ENCODE peak calls at places on chromosome 21, in seven cellular contexts. U is cardiac muscle cell; J is WERI-Rb-1; Q is glutamatergic neuron; I is CD4-positive, alpha-beta T cell; T is fibroblast of lung; D is right lobe of liver. K is an unnamed sample.

GRCh38 chr21:33816148-33816547 is 99.5 kb downstream of the ATP5PO start:
- DNase-seq in J (no peak), I (no peak), T (no peak), D (no peak), U (no peak), Q (no peak), K (no peak)

GRCh38 chr21:25579402-25580016 is 27.8 kb downstream of the MRPL39 start:
- DNase-seq in I (no peak), T (no peak), D (no peak), J (no peak), Q (no peak), U (no peak), K (no peak)

GRCh38 chr21:27734146-27734545 is 767.3 kb upstream of the ADAMTS5 start:
- DNase-seq in J (no peak), I (no peak), T (peak; percentile 64), Q (no peak), U (no peak), D (no peak), K (no peak)

GRCh38 chr21:32382108-32382601 is 10.7 kb downstream of the URB1 start:
- DNase-seq in J (no peak), Q (no peak), D (no peak), I (no peak), U (no peak), T (peak; percentile 92), K (no peak)

GRCh38 chr21:39852726-39853510 is 14.3 kb upstream of the PCP4 start:
- DNase-seq in U (no peak), J (no peak), D (no peak), I (no peak), T (no peak), Q (no peak), K (no peak)

GRCh38 chr21:32112194-32112593 is 166.7 kb downstream of the MIS18A start:
- DNase-seq in D (no peak), Q (no peak), J (no peak), I (no peak), T (no peak), U (no peak), K (no peak)

GRCh38 chr21:31283025-31283424 is 61.0 kb downstream of the TIAM1 start:
- DNase-seq in U (no peak), T (no peak), Q (no peak), D (no peak), I (no peak), J (no peak), K (no peak)

GRCh38 chr21:17658931-17659330 is 46.2 kb upstream of the BTG3 start:
- DNase-seq in Q (no peak), D (no peak), I (no peak), U (no peak), T (no peak), J (no peak), K (no peak)

GRCh38 chr21:40507978-40508377 is 339.0 kb downstream of the DSCAM start:
- DNase-seq in T (peak; percentile 82), D (no peak), Q (no peak), J (no peak), I (no peak), U (no peak), K (no peak)

GRCh38 chr21:29240136-29240535 is 58.6 kb upstream of the BACH1 start:
- DNase-seq in U (no peak), J (no peak), Q (no peak), I (no peak), T (no peak), D (no peak), K (no peak)

GRCh38 chr21:32336711-32337110 is 38.1 kb downstream of the MRAP start:
- DNase-seq in Q (no peak), T (peak; percentile 61), D (no peak), U (no peak), I (no peak), J (no peak), K (no peak)

GRCh38 chr21:42974832-42975820 is 764 bp downstream of the PKNOX1 start:
- DNase-seq in J (peak; percentile 82), D (peak; percentile 86), T (peak; percentile 66), I (peak; percentile 47), Q (peak; percentile 69), U (peak; percentile 88), K (peak; percentile 49)

GRCh38 chr21:42973309-42973990 is 912 bp upstream of the PKNOX1 start:
- DNase-seq in T (no peak), D (peak; percentile 57), J (no peak), Q (no peak), I (no peak), U (no peak), K (no peak)

GRCh38 chr21:42975886-42976608 is 1.7 kb downstream of the PKNOX1 start:
- DNase-seq in I (no peak), U (no peak), J (no peak), Q (no peak), D (no peak), T (no peak), K (no peak)

GRCh38 chr21:42971897-42972275 is 2.5 kb upstream of the PKNOX1 start:
- DNase-seq in Q (no peak), J (no peak), U (no peak), T (no peak), I (no peak), D (no peak), K (no peak)

GRCh38 chr21:42973991-42974831 is at the start of gene PKNOX1:
- DNase-seq in J (peak; percentile 100), U (peak; percentile 100), T (peak; percentile 97), D (peak; percentile 100), I (peak; percentile 99), Q (peak; percentile 99), K (peak; percentile 100)
- TF ChIP-seq CTCF in J (no peak), U (no peak), T (no peak), D (no peak), I (peak; percentile 27), Q (no peak), K (no peak)

GRCh38 chr21:44752701-44753235 is 41.4 kb upstream of the TSPEAR start:
- DNase-seq in J (no peak), T (no peak), D (no peak), U (no peak), I (no peak), Q (no peak), K (no peak)
- TF ChIP-seq CTCF in J (peak; percentile 5), T (no peak), D (no peak), U (no peak), I (no peak), Q (no peak), K (no peak)

GRCh38 chr21:43827015-43827611 is 37.7 kb downstream of the RRP1 start:
- DNase-seq in I (no peak), T (peak; percentile 58), D (peak; percentile 45), U (no peak), Q (no peak), J (no peak), K (no peak)

GRCh38 chr21:43832648-43833047 is 32.4 kb upstream of the AGPAT3 start:
- DNase-seq in Q (no peak), U (no peak), J (no peak), T (no peak), I (no peak), D (no peak), K (no peak)

GRCh38 chr21:43832158-43832550 is 32.9 kb upstream of the AGPAT3 start:
- DNase-seq in J (no peak), T (no peak), Q (no peak), I (no peak), D (peak; percentile 32), U (no peak), K (no peak)

GRCh38 chr21:43829161-43829560 is 35.9 kb upstream of the AGPAT3 start:
- DNase-seq in T (no peak), U (no peak), D (no peak), J (no peak), I (no peak), Q (no peak), K (no peak)

DNA sequence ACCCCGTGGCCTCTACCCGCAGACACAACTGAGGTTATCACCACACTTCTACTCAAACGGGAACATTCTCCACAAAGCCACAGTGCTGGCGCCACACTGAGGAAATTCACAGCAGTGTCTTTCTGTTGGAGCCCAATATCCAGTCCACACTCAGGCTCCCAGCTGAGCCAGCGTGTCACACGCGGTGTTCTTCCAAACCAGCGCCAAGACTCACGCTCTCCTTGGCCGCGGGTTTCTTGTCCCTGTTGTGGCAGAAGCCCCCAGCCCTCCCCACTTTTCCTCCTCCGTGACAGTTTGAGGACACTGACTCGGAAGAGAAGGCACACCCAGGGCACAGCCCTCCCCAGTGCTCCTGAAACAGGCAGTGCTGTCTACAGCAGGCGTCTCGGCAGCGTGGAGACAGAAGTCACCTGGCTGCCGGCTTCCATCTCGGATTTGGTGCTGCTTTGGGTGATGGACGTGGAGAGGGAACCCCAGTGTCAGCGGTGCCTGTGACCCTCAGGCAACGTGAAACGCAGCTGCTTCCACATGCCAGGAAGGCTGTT is 35.4 kb upstream of the AGPAT3 start:
- DNase-seq in Q (no peak), U (no peak), T (no peak), J (no peak), I (no peak), D (peak; percentile 44), K (no peak)
- TF ChIP-seq CTCF in Q (no peak), U (no peak), T (peak; percentile 4), J (peak; percentile 44), I (no peak), D (no peak), K (peak; percentile 18)

GRCh38 chr21:34946385-34947121 is 102.5 kb downstream of the RUNX1 start:
- DNase-seq in J (no peak), I (no peak), U (no peak), Q (no peak), D (no peak), T (no peak), K (no peak)
- TF ChIP-seq CTCF in J (no peak), I (no peak), U (no peak), Q (no peak), D (no peak), T (no peak), K (no peak)

DNA sequence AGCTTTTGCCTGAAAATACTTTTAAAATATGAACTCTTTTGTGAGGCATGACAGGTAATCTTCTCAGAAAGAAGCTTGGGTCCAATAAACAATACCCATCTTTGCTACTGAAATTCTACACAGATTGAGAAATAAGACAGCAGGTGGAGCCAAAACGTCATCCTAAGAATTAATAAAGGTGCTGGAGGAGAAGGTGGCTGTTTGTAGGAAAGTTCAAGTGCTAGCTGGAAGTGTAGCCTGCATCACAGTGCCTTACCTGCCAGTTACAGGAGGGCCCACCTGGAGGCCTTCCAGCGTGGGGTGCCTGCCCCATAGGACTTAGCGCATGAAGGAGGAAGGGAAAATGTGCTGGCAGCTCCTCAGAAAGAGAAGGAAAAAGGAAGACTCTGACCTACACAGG is 93.7 kb downstream of the TTC3 start:
- DNase-seq in U (peak; percentile 12), I (no peak), T (no peak), Q (no peak), D (no peak), J (no peak), K (no peak)
- TF ChIP-seq CTCF in U (no peak), I (no peak), T (no peak), Q (no peak), D (peak; percentile 20), J (no peak), K (no peak)

DNA sequence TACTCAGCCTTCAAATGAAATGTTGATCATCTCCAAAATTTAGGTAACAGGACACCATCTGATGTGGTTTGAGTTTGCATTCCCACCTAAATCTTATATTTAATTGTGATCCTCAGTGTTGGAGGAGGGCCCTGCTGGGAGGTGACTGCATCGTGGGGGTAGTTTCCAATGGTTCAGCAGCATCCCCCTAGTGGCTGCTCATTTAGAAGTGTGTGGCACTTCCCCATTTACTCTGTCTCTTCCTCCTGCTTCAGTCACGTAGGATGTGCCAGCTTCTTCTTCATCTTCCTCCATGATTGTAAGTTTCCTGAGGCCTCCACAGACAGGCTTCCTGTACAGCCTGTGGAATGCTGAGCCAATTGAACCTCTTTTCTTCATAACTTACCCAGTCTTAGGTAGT is 731.2 kb downstream of the USP25 start:
- DNase-seq in J (peak; percentile 8), D (no peak), T (no peak), Q (no peak), I (no peak), U (no peak), K (no peak)
- TF ChIP-seq CTCF in J (peak; percentile 45), D (no peak), T (no peak), Q (peak; percentile 19), I (no peak), U (no peak), K (no peak)

K was measured in CD14-positive monocyte.